ENCODE peak calls at places on chromosome 19, in four cellular contexts. F is endothelial cell of umbilical vein, V is cardiac muscle cell, J is IMR-90. I is an unnamed sample.

GRCh38 chr19:7679017-7679720 is 1.5 kb upstream of the TRAPPC5 start:
- DNase-seq in F (no peak), V (no peak), J (no peak), I (no peak)

GRCh38 chr19:45773384-45773783 is 4.3 kb upstream of the SIX5 start:
- DNase-seq in V (no peak), F (no peak), J (no peak), I (no peak)

GRCh38 chr19:18612772-18613588 is at the start of gene TMEM59L:
- DNase-seq in F (no peak), V (no peak), J (no peak), I (no peak)

GRCh38 chr19:1302534-1303239 is 17.0 kb downstream of the EFNA2 start:
- DNase-seq in J (no peak), V (no peak), F (no peak), I (no peak)

GRCh38 chr19:4304509-4305252 is at the start of gene FSD1:
- DNase-seq in J (peak; percentile 40), F (peak; percentile 47), V (peak; percentile 71), I (no peak)

GRCh38 chr19:55386515-55386947 is 799 bp downstream of the RPL28 start:
- DNase-seq in J (no peak), F (no peak), V (no peak), I (no peak)

GRCh38 chr19:43469160-43469480 is 3.7 kb upstream of the LYPD3 start:
- DNase-seq in F (no peak), V (no peak), J (no peak), I (no peak)

GRCh38 chr19:18153555-18154134 is 682 bp downstream of the PIK3R2 start:
- DNase-seq in J (no peak), F (no peak), V (no peak), I (no peak)

GRCh38 chr19:39247701-39248664 is 673 bp downstream of the IFNL4 start:
- DNase-seq in J (no peak), V (peak; percentile 24), F (no peak), I (no peak)

GRCh38 chr19:18438331-18439024 is 545 bp upstream of the ISYNA1 start:
- DNase-seq in J (no peak), F (peak; percentile 24), V (peak; percentile 90), I (no peak)

GRCh38 chr19:4496304-4496703 is 22.0 kb downstream of the PLIN4 start:
- DNase-seq in F (no peak), V (no peak), J (no peak), I (no peak)

GRCh38 chr19:4368128-4368820 is 24.9 kb downstream of the MPND start:
- DNase-seq in F (peak; percentile 34), J (peak; percentile 36), V (peak; percentile 43), I (no peak)

GRCh38 chr19:34505321-34506025 is 23.9 kb downstream of the WTIP start:
- DNase-seq in F (no peak), V (no peak), J (no peak), I (no peak)

GRCh38 chr19:33752018-33752790 is 44.5 kb upstream of the KCTD15 start:
- DNase-seq in V (no peak), J (no peak), F (no peak), I (no peak)

GRCh38 chr19:33719366-33720154 is 77.1 kb upstream of the KCTD15 start:
- DNase-seq in F (no peak), V (no peak), J (no peak), I (no peak)

GRCh38 chr19:16585808-16586476 is 13.7 kb upstream of the SLC35E1 start:
- DNase-seq in J (peak; percentile 19), V (no peak), F (no peak), I (no peak)

GRCh38 chr19:32287086-32287485 is 58.3 kb upstream of the ZNF507 start:
- DNase-seq in F (no peak), V (peak; percentile 40), J (no peak), I (no peak)

GRCh38 chr19:377801-378581 is 31.0 kb downstream of the C2CD4C start:
- DNase-seq in F (no peak), V (no peak), J (no peak), I (no peak)

GRCh38 chr19:17156947-17157302 is 58.2 kb upstream of the USE1 start:
- DNase-seq in F (no peak), V (no peak), J (no peak), I (no peak)

GRCh38 chr19:729564-730381 is 21.0 kb downstream of the PALM start:
- DNase-seq in F (no peak), J (no peak), V (no peak), I (no peak)

GRCh38 chr19:45413497-45413896 is 7.1 kb downstream of the POLR1G start:
- DNase-seq in J (no peak), F (no peak), V (no peak), I (no peak)

GRCh38 chr19:18848860-18849661 is 17.3 kb downstream of the UPF1 start:
- DNase-seq in F (peak; percentile 88), V (peak; percentile 82), J (peak; percentile 40), I (no peak)

GRCh38 chr19:44666852-44667251 is 4.4 kb upstream of the CEACAM19 start:
- DNase-seq in J (no peak), V (no peak), F (no peak), I (no peak)

GRCh38 chr19:4732680-4733114 is 9.1 kb upstream of the DPP9 start:
- DNase-seq in F (peak; percentile 48), V (peak; percentile 74), J (peak; percentile 57), I (no peak)

GRCh38 chr19:932647-933552 is 7.1 kb downstream of the ARID3A start:
- DNase-seq in F (no peak), J (peak; percentile 94), V (peak; percentile 97), I (peak; percentile 87)

GRCh38 chr19:11159598-11160001 is 4.0 kb upstream of the SPC24 start:
- DNase-seq in F (no peak), V (peak; percentile 69), J (peak; percentile 41), I (no peak)

GRCh38 chr19:2976609-2977000 is 759 bp upstream of the TLE6 start:
- DNase-seq in J (no peak), V (no peak), F (no peak), I (no peak)

GRCh38 chr19:18049390-18049789 is 37.3 kb downstream of the IL12RB1 start:
- DNase-seq in J (peak; percentile 25), F (peak; percentile 29), V (peak; percentile 86), I (peak; percentile 22)

GRCh38 chr19:32287811-32288227 is 57.6 kb upstream of the ZNF507 start:
- DNase-seq in J (peak; percentile 61), F (peak; percentile 43), V (peak; percentile 91), I (peak; percentile 2)

DNA sequence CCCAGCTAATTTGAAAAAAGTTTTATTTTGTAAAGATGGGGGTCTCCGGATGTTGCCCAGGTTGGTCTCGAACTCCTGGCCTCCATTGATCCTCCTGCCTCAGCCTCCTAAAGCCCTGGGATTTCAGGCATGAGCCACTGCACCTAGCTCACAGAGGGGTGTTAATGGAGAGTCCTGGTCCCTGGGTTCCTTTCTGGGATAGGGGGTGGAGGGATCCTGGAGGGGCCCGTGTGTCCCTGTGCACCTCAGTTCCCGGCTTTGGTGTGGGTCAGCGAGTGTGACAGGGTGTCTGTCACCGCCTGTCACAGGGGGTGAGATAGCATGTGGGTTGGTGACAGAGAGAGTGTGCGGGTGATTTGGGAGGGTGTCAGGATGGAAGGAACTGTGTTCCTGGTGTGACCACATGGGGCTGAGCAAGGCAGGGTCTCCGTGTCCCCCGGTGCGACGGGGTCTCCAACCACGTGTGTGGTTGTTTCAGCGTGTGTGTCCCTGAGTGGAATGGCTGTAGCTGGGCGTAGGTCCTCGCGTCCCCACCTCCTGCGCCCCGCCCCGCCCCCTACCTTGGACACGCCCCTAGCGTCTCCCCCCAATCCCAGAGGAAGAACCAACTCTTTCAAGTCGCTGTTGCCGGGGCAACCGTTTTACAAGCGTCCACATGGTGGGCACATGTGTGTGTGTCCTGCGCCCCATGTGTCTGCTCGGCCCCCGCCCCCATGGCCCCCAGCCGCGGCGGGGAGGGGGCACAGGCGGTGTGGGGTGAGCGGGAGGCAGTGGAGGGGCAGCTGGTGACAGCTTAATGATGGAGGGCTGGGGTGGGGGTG is 2.9 kb upstream of the NRTN start:
- DNase-seq in V (peak; percentile 37), J (peak; percentile 12), F (no peak), I (no peak)
- H3K27ac ChIP-seq in V (no peak overlapping the region), J (no peak overlapping the region), F (no peak overlapping the region), I (no peak overlapping the region)

GRCh38 chr19:36652958-36653357 is 13.7 kb downstream of the ZNF461 start:
- DNase-seq in F (no peak), J (no peak), V (no peak), I (no peak)
- H3K9me3 ChIP-seq in F (no peaks in the 10 kb centered on the region), J (peaks cover 33% of the 10 kb centered on the region), V (no peaks in the 10 kb centered on the region), I (peaks cover 16% of the 10 kb centered on the region)

DNA sequence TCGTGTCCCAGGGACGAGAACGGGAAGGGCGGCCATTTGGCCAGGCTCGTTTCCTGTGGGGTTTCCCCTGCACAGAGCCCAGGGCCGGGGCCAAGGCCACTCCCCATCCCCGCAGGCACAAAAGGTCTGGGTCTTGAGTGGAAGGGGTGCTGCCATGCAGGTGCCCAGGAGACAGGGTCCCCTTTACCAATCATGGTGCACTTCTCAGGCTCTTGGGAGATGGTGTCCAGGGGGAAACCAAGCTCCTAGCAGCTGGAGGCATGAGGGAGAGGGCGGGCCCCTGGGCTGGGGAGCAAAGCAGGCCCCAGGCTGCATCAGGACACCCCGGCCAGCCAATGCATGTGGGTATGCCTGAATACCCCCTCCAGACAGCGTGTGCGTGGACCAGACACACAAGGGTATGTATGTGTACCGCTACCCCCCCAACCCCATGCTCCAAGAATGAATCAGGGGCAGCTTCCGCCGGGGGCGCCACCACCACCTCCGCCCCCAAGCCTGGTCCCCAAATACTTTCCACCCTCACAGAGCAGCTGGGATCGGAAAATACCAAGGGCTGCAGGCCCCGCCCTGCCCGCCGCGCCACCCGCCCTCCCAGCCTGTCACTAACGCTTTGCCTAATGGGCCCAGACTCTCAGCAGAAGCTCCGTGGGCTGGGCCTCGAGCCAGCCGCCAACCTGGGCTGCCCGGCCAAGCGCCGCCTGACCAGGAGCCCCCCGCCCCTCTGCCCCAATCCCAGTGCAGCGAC is 37.6 kb upstream of the NANOS3 start:
- DNase-seq in V (peak; percentile 86), F (peak; percentile 87), J (peak; percentile 84), I (peak; percentile 78)
- H3K4me1 ChIP-seq in V (peaks cover 23% of the 10 kb centered on the region), F (peaks cover 39% of the 10 kb centered on the region), J (peaks cover 36% of the 10 kb centered on the region), I (peaks cover 55% of the 10 kb centered on the region)

GRCh38 chr19:40419066-40419612 is 6.0 kb upstream of the PRX start:
- DNase-seq in J (no peak), F (no peak), V (no peak), I (no peak)

GRCh38 chr19:40417714-40417996 is 4.5 kb upstream of the PRX start:
- DNase-seq in V (no peak), J (no peak), F (no peak), I (no peak)

GRCh38 chr19:40418040-40418439 is 4.9 kb upstream of the PRX start:
- DNase-seq in J (no peak), F (no peak), V (no peak), I (no peak)

GRCh38 chr19:40415799-40416198 is 2.6 kb upstream of the PRX start:
- DNase-seq in V (no peak), F (no peak), J (no peak), I (no peak)

DNA sequence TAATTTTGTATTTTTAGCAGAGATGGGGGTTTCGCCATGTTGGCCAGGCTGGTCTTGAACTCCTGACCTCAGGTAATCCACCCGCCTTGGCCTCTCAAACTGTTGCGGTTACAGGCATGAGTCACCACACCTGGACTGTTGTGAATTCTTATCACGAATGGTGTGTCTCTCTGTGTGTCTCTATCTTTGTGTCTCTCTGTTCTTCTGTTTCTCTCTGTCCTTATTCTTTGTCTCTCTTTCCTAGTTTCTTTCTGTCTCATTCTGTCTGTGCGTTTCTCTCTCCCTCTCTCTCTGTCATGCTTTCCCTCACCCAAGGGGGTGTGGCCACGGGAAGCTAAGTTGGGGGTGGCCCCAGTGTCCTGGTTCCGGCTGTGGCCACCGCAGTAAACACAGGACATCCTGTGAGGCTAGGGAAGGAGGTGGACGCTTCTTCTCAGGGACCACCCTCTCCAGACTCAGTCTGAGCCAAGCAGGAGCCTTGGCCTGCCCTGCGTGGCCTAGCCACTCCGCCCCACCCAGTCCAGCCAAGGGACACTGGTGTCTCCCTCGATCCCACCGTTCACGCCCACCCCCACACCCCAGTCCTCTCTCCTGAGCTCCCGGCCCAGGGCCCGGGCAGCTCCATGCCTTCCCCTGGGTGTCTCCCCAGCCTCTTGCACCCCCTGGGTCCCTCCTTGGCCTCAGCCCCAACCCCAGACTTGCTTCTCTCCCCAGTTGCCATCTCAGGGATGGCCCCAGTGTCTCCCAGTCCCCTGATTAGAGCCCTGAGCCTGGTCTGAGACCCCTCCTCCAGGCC is 3.9 kb upstream of the PRX start:
- DNase-seq in F (no peak), J (peak; percentile 35), V (peak; percentile 39), I (no peak)
- H3K27ac ChIP-seq in F (peak overlapping the region; percentile 13), J (peak overlapping the region; percentile 0), V (peak overlapping the region; percentile 67), I (no peak overlapping the region)

I was measured in astrocyte.